ENCODE peak calls at places on chromosomes 3 and 15, in seven cellular contexts. One of them, this sample, is unnamed.

GRCh38 chr15:74525946-74526345 is 15.1 kb upstream of the ARID3B start:
- DNase-seq in HepG2: no peak
- DNase-seq in K562: no peak
- DNase-seq in H1: no peak
- DNase-seq in SK-N-SH: no peak
- DNase-seq in HCT116: peak
- DNase-seq in GM12878: no peak
- DNase-seq in this sample: no peak

GRCh38 chr15:32732574-32733157 is 14.9 kb downstream of the GREM1 start:
- DNase-seq in HepG2: no peak
- DNase-seq in K562: no peak
- DNase-seq in H1: no peak
- DNase-seq in SK-N-SH: no peak
- DNase-seq in HCT116: no peak
- DNase-seq in GM12878: no peak
- DNase-seq in this sample: no peak

GRCh38 chr3:169811606-169812123 is 1.0 kb upstream of the LRRIQ4 start:
- DNase-seq in HepG2: no peak
- DNase-seq in K562: no peak
- DNase-seq in H1: no peak
- DNase-seq in SK-N-SH: no peak
- DNase-seq in HCT116: no peak
- DNase-seq in GM12878: no peak
- DNase-seq in this sample: no peak

GRCh38 chr3:138471481-138471880 is 37.1 kb downstream of the ESYT3 start:
- DNase-seq in HepG2: no peak
- DNase-seq in K562: no peak
- DNase-seq in H1: no peak
- DNase-seq in SK-N-SH: no peak
- DNase-seq in HCT116: no peak
- DNase-seq in GM12878: no peak
- DNase-seq in this sample: no peak

GRCh38 chr15:96264801-96265515 is 65.5 kb upstream of the NR2F2 start:
- DNase-seq in HepG2: peak
- DNase-seq in K562: peak
- DNase-seq in H1: no peak
- DNase-seq in SK-N-SH: no peak
- DNase-seq in HCT116: peak
- DNase-seq in GM12878: no peak
- DNase-seq in this sample: peak

GRCh38 chr3:55654123-55654787 is 167.1 kb upstream of the WNT5A start:
- DNase-seq in HepG2: no peak
- DNase-seq in K562: no peak
- DNase-seq in H1: no peak
- DNase-seq in SK-N-SH: no peak
- DNase-seq in HCT116: no peak
- DNase-seq in GM12878: peak
- DNase-seq in this sample: no peak

GRCh38 chr15:92161039-92161670 is 232.5 kb upstream of the ST8SIA2 start:
- DNase-seq in HepG2: no peak
- DNase-seq in K562: no peak
- DNase-seq in H1: no peak
- DNase-seq in SK-N-SH: no peak
- DNase-seq in HCT116: no peak
- DNase-seq in GM12878: peak
- DNase-seq in this sample: no peak

GRCh38 chr3:72340476-72341379 is 507.5 kb downstream of the SHQ1 start:
- DNase-seq in HepG2: no peak
- DNase-seq in K562: no peak
- DNase-seq in H1: no peak
- DNase-seq in SK-N-SH: no peak
- DNase-seq in HCT116: no peak
- DNase-seq in GM12878: peak
- DNase-seq in this sample: no peak

GRCh38 chr15:40282144-40282869 is 557 bp downstream of the ANKRD63 start:
- DNase-seq in HepG2: peak
- DNase-seq in K562: peak
- DNase-seq in H1: peak
- DNase-seq in SK-N-SH: peak
- DNase-seq in HCT116: no peak
- DNase-seq in GM12878: no peak
- DNase-seq in this sample: peak

GRCh38 chr3:38648659-38649499 is 608 bp downstream of the SCN5A start:
- DNase-seq in HepG2: no peak
- DNase-seq in K562: peak
- DNase-seq in H1: peak
- DNase-seq in SK-N-SH: peak
- DNase-seq in HCT116: no peak
- DNase-seq in GM12878: no peak
- DNase-seq in this sample: no peak

GRCh38 chr3:160027541-160028195 is 39.0 kb downstream of the IL12A start:
- DNase-seq in HepG2: no peak
- DNase-seq in K562: no peak
- DNase-seq in H1: no peak
- DNase-seq in SK-N-SH: no peak
- DNase-seq in HCT116: no peak
- DNase-seq in GM12878: peak
- DNase-seq in this sample: no peak

GRCh38 chr3:111152506-111152905 is 80.9 kb downstream of the NECTIN3 start:
- DNase-seq in HepG2: no peak
- DNase-seq in K562: no peak
- DNase-seq in H1: no peak
- DNase-seq in SK-N-SH: no peak
- DNase-seq in HCT116: no peak
- DNase-seq in GM12878: no peak
- DNase-seq in this sample: no peak

GRCh38 chr3:111156506-111156905 is 84.9 kb downstream of the NECTIN3 start:
- DNase-seq in HepG2: no peak
- DNase-seq in K562: no peak
- DNase-seq in H1: no peak
- DNase-seq in SK-N-SH: no peak
- DNase-seq in HCT116: no peak
- DNase-seq in GM12878: no peak
- DNase-seq in this sample: no peak

DNA sequence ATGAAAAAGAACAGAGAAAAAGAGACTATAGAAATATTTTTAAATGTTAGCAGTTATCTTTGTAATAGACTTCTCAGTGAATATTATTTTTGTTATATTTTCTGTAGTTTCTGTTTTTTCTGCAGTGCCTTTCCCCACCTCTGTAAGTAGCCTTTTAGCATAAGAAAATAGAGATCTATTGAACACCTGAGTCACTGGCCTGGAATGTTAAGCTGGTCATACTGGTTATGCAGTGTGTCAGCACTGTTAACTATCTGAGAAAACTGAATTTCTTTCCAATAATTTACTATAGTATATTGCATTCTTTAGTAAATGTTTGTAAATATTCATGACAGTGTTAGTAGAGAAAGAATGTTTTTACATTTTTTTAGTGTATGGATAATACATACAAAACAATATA is 79.8 kb downstream of the NECTIN3 start:
- DNase-seq in HepG2: peak
- DNase-seq in K562: no peak
- DNase-seq in H1: no peak
- DNase-seq in SK-N-SH: no peak
- DNase-seq in HCT116: peak
- DNase-seq in GM12878: no peak
- DNase-seq in this sample: no peak
- TF ChIP-seq JUND in HepG2: no peak
- TF ChIP-seq JUND in K562: no peak
- TF ChIP-seq JUND in H1: peak
- TF ChIP-seq JUND in SK-N-SH: peak
- TF ChIP-seq JUND in HCT116: peak
- TF ChIP-seq JUND in GM12878: no peak
- TF ChIP-seq JUND in this sample: peak

DNA sequence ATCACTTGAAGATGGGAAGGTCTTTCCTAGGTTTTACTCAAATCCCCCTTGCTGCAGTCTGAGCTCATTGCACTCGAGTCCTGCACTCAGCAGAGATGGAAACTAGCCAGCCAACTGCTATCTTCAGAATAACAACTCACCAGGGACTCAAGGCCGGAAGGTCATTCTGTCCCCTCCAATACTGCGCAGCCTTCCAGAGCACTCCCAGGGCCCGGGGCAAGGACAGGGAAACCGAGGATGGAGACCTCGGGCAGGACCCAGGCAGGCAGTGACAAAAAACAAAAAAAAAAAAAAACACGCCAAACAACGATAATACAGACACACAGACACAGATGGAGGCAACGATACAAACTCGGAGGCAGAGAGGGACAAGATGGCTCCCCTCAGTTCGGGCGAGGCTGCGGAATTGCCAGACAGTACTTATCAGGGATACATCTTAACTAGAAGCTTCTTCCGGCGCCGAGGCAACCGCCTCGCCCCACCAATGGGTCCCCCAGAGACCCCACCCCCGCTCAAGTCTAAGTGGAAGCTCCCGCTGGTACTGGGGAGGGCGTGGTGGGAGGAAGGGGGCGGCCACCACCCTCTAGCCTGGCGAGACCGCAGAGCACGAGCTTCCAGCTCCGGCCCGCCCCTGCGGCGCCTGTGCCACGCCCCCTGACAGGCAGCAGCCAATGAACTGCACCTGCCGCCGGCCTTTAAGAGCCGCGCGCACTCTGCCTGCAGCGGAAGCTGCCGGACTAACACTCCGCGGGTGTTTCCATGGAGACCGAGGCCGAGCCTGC is 7.0 kb upstream of the MAP1A start:
- DNase-seq in HepG2: peak
- DNase-seq in K562: peak
- DNase-seq in H1: peak
- DNase-seq in SK-N-SH: peak
- DNase-seq in HCT116: peak
- DNase-seq in GM12878: peak
- DNase-seq in this sample: peak
- TF ChIP-seq JUND in HepG2: no peak
- TF ChIP-seq JUND in K562: no peak
- TF ChIP-seq JUND in H1: no peak
- TF ChIP-seq JUND in SK-N-SH: no peak
- TF ChIP-seq JUND in HCT116: no peak
- TF ChIP-seq JUND in GM12878: no peak
- TF ChIP-seq JUND in this sample: no peak

DNA sequence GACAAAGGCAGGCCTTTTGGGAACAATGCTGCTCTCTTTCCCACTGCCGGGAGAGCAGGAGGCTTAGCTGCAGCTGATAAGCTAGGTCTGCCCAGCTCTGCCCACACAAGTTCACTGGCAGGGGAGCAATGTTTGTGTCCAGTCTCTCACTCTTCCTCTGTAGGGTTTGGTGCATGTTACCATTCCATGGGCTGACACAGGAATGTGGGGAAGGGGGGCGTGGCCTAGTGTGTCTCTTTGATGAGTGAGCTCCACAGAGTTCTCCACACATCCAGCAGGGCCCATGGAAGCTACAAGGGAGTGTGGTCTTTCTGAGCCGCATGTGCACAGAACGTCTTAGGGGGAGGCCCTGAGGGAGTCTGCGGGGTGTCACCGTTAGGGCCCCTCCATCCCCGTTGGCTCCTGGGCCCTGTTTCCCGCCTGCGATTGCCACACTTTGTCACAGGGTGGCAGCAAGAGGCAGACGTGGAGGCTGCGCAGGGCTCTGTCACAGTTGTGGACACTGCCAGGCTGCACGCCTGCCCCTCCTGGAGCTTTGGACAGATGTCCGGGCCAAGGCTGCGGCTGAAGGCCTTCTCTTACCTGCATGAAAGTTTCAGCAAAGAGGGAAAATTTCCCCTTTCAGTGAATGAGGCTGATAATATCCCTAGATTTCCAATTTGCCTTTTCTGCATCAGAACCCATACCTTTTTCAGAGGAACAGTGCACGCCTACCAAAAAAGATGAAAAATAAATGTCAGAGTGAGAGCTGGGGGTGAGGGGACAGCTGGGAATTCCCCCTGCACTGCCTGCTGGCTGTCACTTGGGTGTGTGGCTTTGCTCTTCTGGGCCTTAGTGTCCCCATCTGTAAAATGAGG is 24.3 kb downstream of the CACNA2D3 start:
- DNase-seq in HepG2: peak
- DNase-seq in K562: peak
- DNase-seq in H1: peak
- DNase-seq in SK-N-SH: peak
- DNase-seq in HCT116: peak
- DNase-seq in GM12878: no peak
- DNase-seq in this sample: peak
- TF ChIP-seq JUND in HepG2: no peak
- TF ChIP-seq JUND in K562: no peak
- TF ChIP-seq JUND in H1: no peak
- TF ChIP-seq JUND in SK-N-SH: no peak
- TF ChIP-seq JUND in HCT116: no peak
- TF ChIP-seq JUND in GM12878: no peak
- TF ChIP-seq JUND in this sample: no peak

GRCh38 chr15:78037328-78037727 is 40.2 kb downstream of the TBC1D2B start:
- DNase-seq in HepG2: no peak
- DNase-seq in K562: no peak
- DNase-seq in H1: no peak
- DNase-seq in SK-N-SH: no peak
- DNase-seq in HCT116: no peak
- DNase-seq in GM12878: no peak
- DNase-seq in this sample: no peak

GRCh38 chr15:78035319-78035718 is 42.2 kb downstream of the TBC1D2B start:
- DNase-seq in HepG2: no peak
- DNase-seq in K562: no peak
- DNase-seq in H1: no peak
- DNase-seq in SK-N-SH: no peak
- DNase-seq in HCT116: no peak
- DNase-seq in GM12878: no peak
- DNase-seq in this sample: no peak

GRCh38 chr15:78033864-78034263 is 43.6 kb downstream of the TBC1D2B start:
- DNase-seq in HepG2: no peak
- DNase-seq in K562: no peak
- DNase-seq in H1: no peak
- DNase-seq in SK-N-SH: no peak
- DNase-seq in HCT116: no peak
- DNase-seq in GM12878: no peak
- DNase-seq in this sample: no peak

GRCh38 chr15:78035861-78036476 is 41.5 kb downstream of the TBC1D2B start:
- DNase-seq in HepG2: peak
- DNase-seq in K562: peak
- DNase-seq in H1: no peak
- DNase-seq in SK-N-SH: no peak
- DNase-seq in HCT116: no peak
- DNase-seq in GM12878: no peak
- DNase-seq in this sample: no peak

DNA sequence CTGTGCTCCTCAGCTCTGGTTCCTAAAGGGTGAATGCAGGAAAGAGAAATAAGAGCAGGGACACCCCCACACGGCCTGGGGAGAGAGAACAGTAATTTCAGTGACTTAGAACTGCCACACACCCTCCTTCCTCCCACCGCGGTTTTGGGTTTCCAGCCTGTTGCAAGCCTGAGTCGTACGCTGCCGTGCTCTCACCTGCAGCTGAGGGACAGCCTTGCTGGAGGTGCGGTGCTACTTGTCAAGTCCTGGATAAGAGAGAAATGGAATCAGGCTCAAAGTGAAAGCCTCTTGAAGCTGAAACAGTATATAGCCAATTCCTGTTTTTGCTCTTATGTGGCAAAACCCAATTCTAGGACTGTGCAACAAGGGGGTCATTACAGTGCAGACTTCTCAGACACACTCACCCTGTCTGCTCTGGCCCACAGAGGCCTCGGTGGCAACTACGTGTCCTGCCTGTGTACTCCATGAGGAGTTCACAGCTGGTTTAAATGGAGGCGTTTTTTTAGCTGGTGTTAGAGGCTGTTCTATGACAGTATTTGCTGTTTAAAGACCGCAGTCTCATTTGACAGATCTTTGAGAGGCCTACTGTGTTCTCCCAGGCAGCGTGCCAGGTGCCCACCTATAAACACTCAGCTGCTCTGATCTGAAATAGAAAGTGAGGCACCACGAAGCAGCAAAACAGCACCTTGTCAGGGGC is 42.9 kb downstream of the TBC1D2B start:
- DNase-seq in HepG2: no peak
- DNase-seq in K562: no peak
- DNase-seq in H1: no peak
- DNase-seq in SK-N-SH: no peak
- DNase-seq in HCT116: no peak
- DNase-seq in GM12878: peak
- DNase-seq in this sample: no peak
- TF ChIP-seq JUND in HepG2: no peak
- TF ChIP-seq JUND in K562: no peak
- TF ChIP-seq JUND in H1: no peak
- TF ChIP-seq JUND in SK-N-SH: no peak
- TF ChIP-seq JUND in HCT116: no peak
- TF ChIP-seq JUND in GM12878: no peak
- TF ChIP-seq JUND in this sample: no peak

This sample was measured in T47D.